ENCODE peak calls at places on chromosome 22, in nine cellular contexts. One of them, this sample, is unnamed.

GRCh38 chr22:49290711-49291110 is 537.0 kb downstream of the BRD1 start:
- DNase-seq in amygdala: no peak
- DNase-seq in head of caudate nucleus: no peak
- DNase-seq in AG09319: no peak
- DNase-seq in iPS-NIHi11: no peak
- DNase-seq in substantia nigra: no peak
- DNase-seq in GOT3: no peak
- DNase-seq in hepatic stellate cell: no peak
- DNase-seq in activated CD4-positive, alpha-beta T cell treated with anti-CD3 and anti-CD28 coated beads, Interleukin-2, amount 10 ng/mL, durations not matched to agents 7 days and 5 days: no peak
- DNase-seq in this sample: no peak

GRCh38 chr22:49503896-49504521 is 323.7 kb downstream of the BRD1 start:
- DNase-seq in amygdala: no peak
- DNase-seq in head of caudate nucleus: no peak
- DNase-seq in AG09319: no peak
- DNase-seq in iPS-NIHi11: no peak
- DNase-seq in substantia nigra: no peak
- DNase-seq in GOT3: no peak
- DNase-seq in hepatic stellate cell: no peak
- DNase-seq in activated CD4-positive, alpha-beta T cell treated with anti-CD3 and anti-CD28 coated beads, Interleukin-2, amount 10 ng/mL, durations not matched to agents 7 days and 5 days: no peak
- DNase-seq in this sample: no peak

GRCh38 chr22:27666272-27666997 is 135.1 kb downstream of the MN1 start:
- DNase-seq in amygdala: no peak
- DNase-seq in head of caudate nucleus: no peak
- DNase-seq in AG09319: no peak
- DNase-seq in iPS-NIHi11: no peak
- DNase-seq in substantia nigra: no peak
- DNase-seq in GOT3: no peak
- DNase-seq in hepatic stellate cell: no peak
- DNase-seq in activated CD4-positive, alpha-beta T cell treated with anti-CD3 and anti-CD28 coated beads, Interleukin-2, amount 10 ng/mL, durations not matched to agents 7 days and 5 days: no peak
- DNase-seq in this sample: no peak

GRCh38 chr22:22460635-22461034 is 47.9 kb downstream of the ZNF280B start:
- DNase-seq in amygdala: no peak
- DNase-seq in head of caudate nucleus: no peak
- DNase-seq in AG09319: no peak
- DNase-seq in iPS-NIHi11: peak
- DNase-seq in substantia nigra: no peak
- DNase-seq in GOT3: no peak
- DNase-seq in hepatic stellate cell: no peak
- DNase-seq in activated CD4-positive, alpha-beta T cell treated with anti-CD3 and anti-CD28 coated beads, Interleukin-2, amount 10 ng/mL, durations not matched to agents 7 days and 5 days: no peak
- DNase-seq in this sample: no peak

GRCh38 chr22:40690370-40690769 is 11.1 kb downstream of the MCHR1 start:
- DNase-seq in amygdala: no peak
- DNase-seq in head of caudate nucleus: no peak
- DNase-seq in AG09319: no peak
- DNase-seq in iPS-NIHi11: peak
- DNase-seq in substantia nigra: no peak
- DNase-seq in GOT3: no peak
- DNase-seq in hepatic stellate cell: no peak
- DNase-seq in activated CD4-positive, alpha-beta T cell treated with anti-CD3 and anti-CD28 coated beads, Interleukin-2, amount 10 ng/mL, durations not matched to agents 7 days and 5 days: no peak
- DNase-seq in this sample: no peak

GRCh38 chr22:44586337-44586990 is 88.4 kb upstream of the RTL6 start:
- DNase-seq in amygdala: no peak
- DNase-seq in head of caudate nucleus: no peak
- DNase-seq in AG09319: no peak
- DNase-seq in iPS-NIHi11: no peak
- DNase-seq in substantia nigra: no peak
- DNase-seq in GOT3: no peak
- DNase-seq in hepatic stellate cell: no peak
- DNase-seq in activated CD4-positive, alpha-beta T cell treated with anti-CD3 and anti-CD28 coated beads, Interleukin-2, amount 10 ng/mL, durations not matched to agents 7 days and 5 days: no peak
- DNase-seq in this sample: no peak

GRCh38 chr22:22061085-22062077 is 78.8 kb upstream of the TOP3B start:
- DNase-seq in amygdala: no peak
- DNase-seq in head of caudate nucleus: peak
- DNase-seq in AG09319: peak
- DNase-seq in iPS-NIHi11: no peak
- DNase-seq in substantia nigra: no peak
- DNase-seq in GOT3: peak
- DNase-seq in hepatic stellate cell: peak
- DNase-seq in activated CD4-positive, alpha-beta T cell treated with anti-CD3 and anti-CD28 coated beads, Interleukin-2, amount 10 ng/mL, durations not matched to agents 7 days and 5 days: no peak
- DNase-seq in this sample: peak

GRCh38 chr22:25563757-25564319 is 637 bp upstream of the GRK3 start:
- DNase-seq in amygdala: peak
- DNase-seq in head of caudate nucleus: peak
- DNase-seq in AG09319: no peak
- DNase-seq in iPS-NIHi11: no peak
- DNase-seq in substantia nigra: no peak
- DNase-seq in GOT3: no peak
- DNase-seq in hepatic stellate cell: no peak
- DNase-seq in activated CD4-positive, alpha-beta T cell treated with anti-CD3 and anti-CD28 coated beads, Interleukin-2, amount 10 ng/mL, durations not matched to agents 7 days and 5 days: no peak
- DNase-seq in this sample: no peak

GRCh38 chr22:43404673-43405385 is 7.0 kb upstream of the MPPED1 start:
- DNase-seq in amygdala: no peak
- DNase-seq in head of caudate nucleus: no peak
- DNase-seq in AG09319: no peak
- DNase-seq in iPS-NIHi11: no peak
- DNase-seq in substantia nigra: no peak
- DNase-seq in GOT3: no peak
- DNase-seq in hepatic stellate cell: no peak
- DNase-seq in activated CD4-positive, alpha-beta T cell treated with anti-CD3 and anti-CD28 coated beads, Interleukin-2, amount 10 ng/mL, durations not matched to agents 7 days and 5 days: no peak
- DNase-seq in this sample: no peak

GRCh38 chr22:17569971-17570511 is 6.7 kb downstream of the SLC25A18 start:
- DNase-seq in amygdala: no peak
- DNase-seq in head of caudate nucleus: no peak
- DNase-seq in AG09319: no peak
- DNase-seq in iPS-NIHi11: no peak
- DNase-seq in substantia nigra: no peak
- DNase-seq in GOT3: no peak
- DNase-seq in hepatic stellate cell: no peak
- DNase-seq in activated CD4-positive, alpha-beta T cell treated with anti-CD3 and anti-CD28 coated beads, Interleukin-2, amount 10 ng/mL, durations not matched to agents 7 days and 5 days: no peak
- DNase-seq in this sample: peak

GRCh38 chr22:36493690-36494110 is 12.3 kb upstream of the TXN2 start:
- DNase-seq in amygdala: no peak
- DNase-seq in head of caudate nucleus: peak
- DNase-seq in AG09319: no peak
- DNase-seq in iPS-NIHi11: no peak
- DNase-seq in substantia nigra: no peak
- DNase-seq in GOT3: no peak
- DNase-seq in hepatic stellate cell: no peak
- DNase-seq in activated CD4-positive, alpha-beta T cell treated with anti-CD3 and anti-CD28 coated beads, Interleukin-2, amount 10 ng/mL, durations not matched to agents 7 days and 5 days: no peak
- DNase-seq in this sample: peak

GRCh38 chr22:43152355-43153071 is 1.2 kb downstream of the TSPO start:
- DNase-seq in amygdala: peak
- DNase-seq in head of caudate nucleus: peak
- DNase-seq in AG09319: peak
- DNase-seq in iPS-NIHi11: no peak
- DNase-seq in substantia nigra: peak
- DNase-seq in GOT3: peak
- DNase-seq in hepatic stellate cell: peak
- DNase-seq in activated CD4-positive, alpha-beta T cell treated with anti-CD3 and anti-CD28 coated beads, Interleukin-2, amount 10 ng/mL, durations not matched to agents 7 days and 5 days: peak
- DNase-seq in this sample: peak

GRCh38 chr22:46214616-46215015 is 35.5 kb downstream of the CDPF1 start:
- DNase-seq in amygdala: no peak
- DNase-seq in head of caudate nucleus: no peak
- DNase-seq in AG09319: no peak
- DNase-seq in iPS-NIHi11: no peak
- DNase-seq in substantia nigra: no peak
- DNase-seq in GOT3: no peak
- DNase-seq in hepatic stellate cell: no peak
- DNase-seq in activated CD4-positive, alpha-beta T cell treated with anti-CD3 and anti-CD28 coated beads, Interleukin-2, amount 10 ng/mL, durations not matched to agents 7 days and 5 days: no peak
- DNase-seq in this sample: no peak

GRCh38 chr22:44795701-44796630 is 43.6 kb downstream of the ARHGAP8 start:
- DNase-seq in amygdala: no peak
- DNase-seq in head of caudate nucleus: no peak
- DNase-seq in AG09319: no peak
- DNase-seq in iPS-NIHi11: peak
- DNase-seq in substantia nigra: no peak
- DNase-seq in GOT3: no peak
- DNase-seq in hepatic stellate cell: no peak
- DNase-seq in activated CD4-positive, alpha-beta T cell treated with anti-CD3 and anti-CD28 coated beads, Interleukin-2, amount 10 ng/mL, durations not matched to agents 7 days and 5 days: no peak
- DNase-seq in this sample: no peak

This sample was measured in nucleus accumbens.